ENCODE peak calls at places on chromosomes 13 and 19, in seven cellular contexts. Q is H9, D is mesendoderm, C is IMR-90, B is trophoblast cell, O is H1, W is mesenchymal stem cell. R is an unnamed sample. For H3K4me1, the result is how much of the 10 kb centered on the place peaks cover.

GRCh38 chr13:80399340-80400163 is 58.6 kb upstream of the SPRY2 start:
- DNase-seq in C (no peak), D (no peak), B (no peak), W (no peak), Q (no peak), O (no peak), R (no peak)

GRCh38 chr19:27720155-27720554 is 1492.8 kb downstream of the UQCRFS1 start:
- DNase-seq in Q (no peak), D (no peak), O (no peak), C (no peak), B (peak), W (no peak), R (no peak)

GRCh38 chr19:20660473-20660872 is 898 bp downstream of the ZNF626 start:
- DNase-seq in D (peak), O (no peak), C (no peak), Q (peak), B (no peak), W (peak), R (no peak)

GRCh38 chr19:44113784-44114390 is 688 bp downstream of the ZNF225 start:
- DNase-seq in O (no peak), W (no peak), Q (peak), D (peak), C (peak), B (no peak), R (peak)

GRCh38 chr19:55549500-55550320 is 4.4 kb upstream of the SBK3 start:
- DNase-seq in W (peak), Q (peak), B (peak), D (peak), O (no peak), C (peak), R (peak)

GRCh38 chr19:13917888-13918406 is 11.9 kb downstream of the CC2D1A start:
- DNase-seq in W (no peak), Q (no peak), B (no peak), O (no peak), C (no peak), D (no peak), R (no peak)

GRCh38 chr19:32708457-32708856 is 11.1 kb upstream of the TDRD12 start:
- DNase-seq in C (no peak), D (no peak), B (no peak), W (no peak), Q (no peak), O (no peak), R (no peak)

GRCh38 chr19:4983346-4984105 is 14.6 kb downstream of the KDM4B start:
- DNase-seq in W (no peak), Q (no peak), B (no peak), C (no peak), D (no peak), O (no peak), R (no peak)

GRCh38 chr13:35617420-35617819 is 140.9 kb upstream of the MAB21L1 start:
- DNase-seq in C (no peak), Q (no peak), D (no peak), B (no peak), W (no peak), O (no peak), R (no peak)

GRCh38 chr19:7494416-7495098 is 5.7 kb upstream of the PEX11G start:
- DNase-seq in O (no peak), W (peak), C (no peak), D (peak), B (no peak), Q (no peak), R (no peak)

GRCh38 chr19:30283556-30283955 is 88.6 kb upstream of the ZNF536 start:
- DNase-seq in O (no peak), Q (no peak), W (no peak), B (no peak), D (no peak), C (no peak), R (no peak)

GRCh38 chr19:2865334-2866221 is 1.6 kb upstream of the ZNF556 start:
- DNase-seq in O (no peak), C (no peak), W (no peak), B (peak), D (no peak), Q (no peak), R (no peak)

GRCh38 chr19:55962186-55962585 is 14.6 kb downstream of the NLRP8 start:
- DNase-seq in D (no peak), B (no peak), O (no peak), C (no peak), W (no peak), Q (no peak), R (no peak)

GRCh38 chr19:33275559-33275932 is 26.8 kb downstream of the CEBPA start:
- DNase-seq in C (no peak), Q (no peak), O (no peak), D (no peak), W (no peak), B (no peak), R (no peak)

GRCh38 chr19:5487222-5487621 is 32.0 kb downstream of the ZNRF4 start:
- DNase-seq in C (no peak), D (no peak), B (peak), O (no peak), W (no peak), Q (no peak), R (no peak)

GRCh38 chr13:112910616-112911280 is 58.3 kb upstream of the MCF2L start:
- DNase-seq in W (no peak), Q (no peak), B (no peak), O (no peak), D (no peak), C (no peak), R (no peak)

GRCh38 chr13:81058916-81059290 is 718.0 kb upstream of the SPRY2 start:
- DNase-seq in B (no peak), Q (no peak), O (no peak), D (no peak), C (no peak), W (no peak), R (no peak)

GRCh38 chr13:41564046-41564445 is 106.7 kb downstream of the RGCC start:
- DNase-seq in C (no peak), Q (no peak), O (no peak), W (no peak), D (peak), B (no peak), R (no peak)

DNA sequence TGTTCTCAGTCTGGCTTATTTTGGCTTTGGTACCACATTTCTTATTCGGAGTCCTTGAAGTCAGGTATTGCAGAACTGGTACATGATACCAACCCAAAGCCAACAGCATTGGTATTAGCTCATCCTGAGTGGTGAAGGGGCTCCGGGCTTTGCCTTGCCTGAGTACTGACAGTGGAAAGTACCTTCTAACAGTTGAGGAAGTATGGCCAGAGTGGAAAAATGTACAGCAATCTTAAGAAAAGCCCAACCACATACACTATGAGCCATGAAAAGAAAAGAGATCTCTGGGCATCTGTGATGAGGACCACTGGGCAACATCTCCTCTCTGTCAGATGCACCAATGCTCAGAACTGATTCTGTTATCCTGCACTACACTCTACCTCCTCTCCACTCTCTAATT is 8.3 kb downstream of the LCP1 start:
- DNase-seq in C (no peak), D (no peak), O (no peak), W (no peak), Q (no peak), B (peak), R (no peak)
- H3K4me1 ChIP-seq in C (under half), D (under half), O (under half), W (under half), Q (under half), B (under half), R (under half)

GRCh38 chr19:40376286-40376862 is 13.6 kb downstream of the HIPK4 start:
- DNase-seq in O (no peak), B (no peak), Q (no peak), C (no peak), D (no peak), W (no peak), R (no peak)
- H3K27ac ChIP-seq in O (no peak), B (no peak), Q (no peak), C (no peak), D (no peak), W (no peak), R (no peak)

GRCh38 chr19:29121684-29122083 is 91.3 kb downstream of the UQCRFS1 start:
- DNase-seq in C (no peak), D (peak), O (peak), W (no peak), Q (peak), B (peak), R (no peak)

GRCh38 chr19:29119582-29119981 is 93.4 kb downstream of the UQCRFS1 start:
- DNase-seq in Q (peak), W (no peak), D (peak), O (no peak), C (no peak), B (peak), R (no peak)

GRCh38 chr19:29122185-29122584 is 90.8 kb downstream of the UQCRFS1 start:
- DNase-seq in D (no peak), B (no peak), Q (no peak), C (no peak), O (no peak), W (no peak), R (no peak)

GRCh38 chr19:29118384-29118783 is 94.6 kb downstream of the UQCRFS1 start:
- DNase-seq in Q (no peak), C (no peak), B (no peak), O (no peak), D (no peak), W (no peak), R (no peak)

GRCh38 chr19:29120471-29120870 is 92.5 kb downstream of the UQCRFS1 start:
- DNase-seq in C (no peak), O (no peak), B (peak), Q (no peak), W (no peak), D (no peak), R (no peak)
- H2BK120ac ChIP-seq in C (no peak), O (no peak), B (no peak), Q (no peak), W (no peak), D (no peak), R (no peak)

GRCh38 chr19:16945364-16945714 is 56.5 kb downstream of the F2RL3 start:
- DNase-seq in O (no peak), B (no peak), C (no peak), D (no peak), Q (no peak), W (no peak), R (no peak)

GRCh38 chr19:16945762-16946465 is 57.1 kb downstream of the F2RL3 start:
- DNase-seq in C (no peak), D (no peak), B (no peak), O (no peak), W (no peak), Q (no peak), R (no peak)

GRCh38 chr19:16944626-16945363 is 56.0 kb downstream of the F2RL3 start:
- DNase-seq in D (peak), W (no peak), Q (no peak), C (no peak), B (no peak), O (no peak), R (no peak)

GRCh38 chr19:16942583-16942982 is 53.8 kb downstream of the F2RL3 start:
- DNase-seq in D (no peak), Q (peak), O (no peak), C (no peak), B (no peak), W (no peak), R (no peak)

GRCh38 chr19:16943942-16944625 is 55.3 kb downstream of the F2RL3 start:
- DNase-seq in C (no peak), B (no peak), W (no peak), O (no peak), Q (no peak), D (no peak), R (no peak)
- H3K4me1 ChIP-seq in C (under half), B (under half), W (under half), O (under half), Q (under half), D (under half), R (under half)

GRCh38 chr13:27298849-27299248 is 28.2 kb downstream of the RASL11A start:
- DNase-seq in Q (no peak), C (no peak), D (no peak), B (no peak), O (no peak), W (no peak), R (no peak)
- H3K27ac ChIP-seq in Q (no peak), C (no peak), D (no peak), B (no peak), O (no peak), W (no peak), R (no peak)

DNA sequence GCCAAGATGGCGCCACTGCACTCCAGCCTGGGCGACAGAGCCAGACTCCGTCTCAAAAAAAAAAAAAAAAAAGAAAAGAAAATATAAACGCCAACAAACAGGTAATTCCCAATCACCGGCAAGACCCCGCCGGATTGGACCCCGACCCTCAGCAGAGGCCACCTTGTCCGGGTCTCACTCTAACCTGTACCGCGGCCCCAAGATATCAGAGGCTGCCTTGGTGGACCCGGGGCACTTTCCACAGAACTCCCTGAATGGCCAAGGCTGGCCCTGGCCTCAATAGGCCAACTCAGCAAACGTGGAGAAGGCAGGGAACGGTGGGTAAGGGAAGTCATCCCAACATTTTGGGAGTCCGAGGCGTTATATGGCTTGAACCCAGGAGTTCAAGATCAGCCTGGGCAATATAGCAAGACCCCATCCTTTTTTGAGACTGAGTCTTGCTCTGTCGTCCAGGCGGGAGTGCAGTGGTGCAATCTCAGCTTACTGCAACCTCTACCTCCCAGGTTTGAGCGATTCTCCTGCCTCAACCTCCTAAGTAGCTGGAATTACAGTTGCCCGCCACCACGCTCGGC is 27.8 kb downstream of the MAN2B1 start:
- DNase-seq in W (no peak), Q (no peak), B (no peak), C (no peak), D (no peak), O (no peak), R (no peak)
- H2BK120ac ChIP-seq in W (no peak), Q (no peak), B (no peak), C (no peak), D (no peak), O (no peak), R (no peak)

DNA sequence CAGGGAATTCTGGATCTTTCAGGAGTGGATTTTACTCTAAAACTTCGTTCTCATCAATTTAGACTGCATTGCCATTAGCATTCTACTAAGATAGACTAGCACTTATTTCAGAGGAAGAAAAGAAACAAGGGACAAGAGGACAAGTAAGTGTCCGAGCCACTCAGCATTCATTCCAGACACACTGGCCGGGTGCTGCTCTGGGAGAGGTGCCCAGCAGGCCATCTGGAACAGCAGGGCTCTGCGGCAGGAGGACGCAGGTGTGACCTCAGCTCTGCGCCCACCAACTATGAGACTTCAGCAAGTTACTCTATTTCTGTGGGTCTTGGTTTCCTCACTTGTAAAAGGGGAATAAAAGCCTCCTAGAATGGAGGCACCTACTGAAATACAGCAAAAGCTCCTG is 4.2 kb downstream of the EPS15L1 start:
- DNase-seq in D (no peak), Q (no peak), O (no peak), B (no peak), C (no peak), W (no peak), R (no peak)
- H3K4me1 ChIP-seq in D (under half), Q (under half), O (under half), B (under half), C (under half), W (under half), R (under half)

R was measured in neuronal stem cell.